ENCODE peak calls at places on chromosomes 6 and 20, in seven cellular contexts. R is adrenal gland; B is AG10803; F is cardiac fibroblast; U is stimulated activated CD4-positive, alpha-beta T cell treated with anti-CD3 and anti-CD28 coated beads, TNF-alpha, amount 100 ng/mL, for 24 hours; V is GM12892; K is activated T-helper 1 cell treated with anti-CD3 and anti-CD28 coated beads, Interleukin-12 subunit alpha, Interleukin-12 subunit beta, Interleukin-2, Interleukin-4 antibody, amounts not matched to agents 30 ng/mL and 10 ng/mL and 1 ng/mL, durations not matched to agents 14 hours and 24 hours and 36 hours. C is an unnamed sample.

GRCh38 chr6:45922728-45923351 is 92.8 kb downstream of the CLIC5 start:
- DNase-seq in R (peak), B (peak), F (peak), U (no peak), V (no peak), K (peak), C (peak)

GRCh38 chr20:1535420-1536175 is 21.9 kb downstream of the SIRPD start:
- DNase-seq in R (peak), B (no peak), F (no peak), U (no peak), V (peak), K (no peak), C (peak)

GRCh38 chr20:1979116-1979778 is 14.6 kb downstream of the PDYN start:
- DNase-seq in R (no peak), B (no peak), F (no peak), U (no peak), V (no peak), K (no peak), C (no peak)

GRCh38 chr20:38941726-38942389 is 15.6 kb downstream of the FAM83D start:
- DNase-seq in R (no peak), B (no peak), F (no peak), U (no peak), V (no peak), K (no peak), C (no peak)

GRCh38 chr6:34362909-34363713 is 29.4 kb downstream of the NUDT3 start:
- DNase-seq in R (no peak), B (no peak), F (no peak), U (no peak), V (peak), K (peak), C (no peak)

GRCh38 chr20:49569403-49570115 is 1.6 kb upstream of the PTGIS start:
- DNase-seq in R (no peak), B (no peak), F (no peak), U (no peak), V (no peak), K (no peak), C (no peak)

GRCh38 chr6:161048636-161049035 is 57.1 kb downstream of the MAP3K4 start:
- DNase-seq in R (no peak), B (peak), F (peak), U (no peak), V (no peak), K (no peak), C (no peak)

GRCh38 chr20:4170621-4171537 is 155.5 kb upstream of the RNF24 start:
- DNase-seq in R (no peak), B (no peak), F (peak), U (no peak), V (no peak), K (no peak), C (no peak)

GRCh38 chr6:22108199-22108598 is 188.6 kb downstream of the PRL start:
- DNase-seq in R (peak), B (peak), F (peak), U (no peak), V (no peak), K (no peak), C (no peak)

GRCh38 chr6:17038316-17038715 is 63.5 kb upstream of the STMND1 start:
- DNase-seq in R (no peak), B (peak), F (peak), U (no peak), V (no peak), K (no peak), C (no peak)

GRCh38 chr20:44384423-44385027 is 29.0 kb downstream of the HNF4A start:
- DNase-seq in R (peak), B (peak), F (peak), U (peak), V (no peak), K (peak), C (peak)

GRCh38 chr20:41214202-41214601 is 76.9 kb downstream of the PLCG1 start:
- DNase-seq in R (no peak), B (no peak), F (no peak), U (no peak), V (no peak), K (no peak), C (no peak)

GRCh38 chr6:99192561-99192960 is 156.9 kb downstream of the FAXC start:
- DNase-seq in R (no peak), B (no peak), F (no peak), U (no peak), V (no peak), K (no peak), C (no peak)

GRCh38 chr6:155499574-155499973 is 43.9 kb upstream of the NOX3 start:
- DNase-seq in R (no peak), B (no peak), F (no peak), U (no peak), V (no peak), K (no peak), C (no peak)

GRCh38 chr6:35811699-35811995 is 6.5 kb downstream of the LHFPL5 start:
- DNase-seq in R (no peak), B (no peak), F (no peak), U (no peak), V (no peak), K (no peak), C (no peak)